ENCODE peak calls at places on chromosomes 3 and 15, in nine cellular contexts. M is cardiac fibroblast, A is adrenal gland, N is neural progenitor cell, X is A549, O is fibroblast of lung, V is HFFc6, Y is foreskin keratinocyte, D is lung. H is an unnamed sample.
A peak's percentile ranks its signal among the peaks of the same experiment; 100 is the strongest.

GRCh38 chr3:30980993-30981392 is 86.5 kb upstream of the GADL1 start:
- DNase-seq in O (no peak), M (no peak), D (no peak), Y (no peak), X (no peak), A (no peak), N (no peak), V (no peak), H (no peak)

GRCh38 chr3:81465510-81465909 is 295.9 kb downstream of the GBE1 start:
- DNase-seq in X (no peak), M (peak; percentile 57), O (peak; percentile 61), D (no peak), A (no peak), V (no peak), Y (no peak), N (no peak), H (no peak)

GRCh38 chr3:16935766-16936165 is 51.0 kb downstream of the PLCL2 start:
- DNase-seq in V (no peak), O (no peak), Y (no peak), X (no peak), M (no peak), A (no peak), D (no peak), N (no peak), H (no peak)

GRCh38 chr3:14703128-14703750 is 28.3 kb downstream of the C3orf20 start:
- DNase-seq in V (no peak), A (no peak), M (no peak), N (no peak), X (no peak), Y (no peak), D (no peak), O (no peak), H (peak; percentile 78)

GRCh38 chr3:113276581-113277080 is 65.3 kb downstream of the BOC start:
- DNase-seq in N (no peak), Y (no peak), V (no peak), X (no peak), D (no peak), A (no peak), M (no peak), O (no peak), H (no peak)

GRCh38 chr3:54173371-54173770 is 51.0 kb downstream of the CACNA2D3 start:
- DNase-seq in A (no peak), M (no peak), V (no peak), O (no peak), Y (no peak), D (no peak), N (no peak), X (no peak), H (no peak)

GRCh38 chr3:175226444-175226843 is 367.3 kb downstream of the NAALADL2 start:
- DNase-seq in V (no peak), A (no peak), X (no peak), N (no peak), Y (no peak), D (no peak), M (no peak), O (no peak), H (no peak)

GRCh38 chr15:90322531-90322930 is 29.6 kb upstream of the ZNF774 start:
- DNase-seq in X (no peak), N (peak; percentile 27), O (peak; percentile 43), D (no peak), M (no peak), Y (no peak), A (peak; percentile 53), V (no peak), H (peak; percentile 32)

GRCh38 chr15:82852906-82853635 is 43.6 kb downstream of the WHAMM start:
- DNase-seq in M (no peak), X (no peak), V (no peak), A (no peak), Y (no peak), D (no peak), N (no peak), O (no peak), H (peak; percentile 74)

GRCh38 chr3:129428020-129428381 is 435 bp downstream of the EFCAB12 start:
- DNase-seq in A (peak; percentile 58), V (no peak), X (no peak), M (no peak), Y (no peak), N (no peak), D (no peak), O (no peak), H (no peak)

GRCh38 chr15:69298697-69299441 is at the start of gene PAQR5:
- DNase-seq in A (peak; percentile 68), D (peak; percentile 61), N (peak; percentile 59), Y (no peak), O (no peak), M (no peak), V (no peak), X (peak; percentile 92), H (no peak)

GRCh38 chr3:11282250-11283125 is 10.3 kb downstream of the ATG7 start:
- DNase-seq in V (no peak), D (no peak), A (peak; percentile 61), Y (no peak), M (no peak), N (no peak), O (no peak), X (no peak), H (no peak)

GRCh38 chr3:183149915-183150825 is 12.4 kb downstream of the LAMP3 start:
- DNase-seq in X (no peak), O (no peak), V (no peak), D (peak; percentile 39), N (no peak), A (no peak), Y (no peak), M (peak; percentile 73), H (no peak)

GRCh38 chr3:7144696-7145308 is 283.9 kb downstream of the GRM7 start:
- DNase-seq in V (no peak), D (no peak), A (no peak), O (peak; percentile 1), M (no peak), N (peak; percentile 80), X (peak; percentile 0), Y (no peak), H (no peak)
- TF ChIP-seq CTCF in V (peak; percentile 23), D (no peak), A (no peak), O (no peak), M (peak; percentile 10), N (peak; percentile 88), X (peak; percentile 17), Y (peak; percentile 16), H (peak; percentile 26)

GRCh38 chr3:117126460-117126859 is 416.9 kb downstream of the TUSC7 start:
- DNase-seq in D (no peak), N (no peak), X (no peak), Y (no peak), V (no peak), M (no peak), A (no peak), O (no peak), H (no peak)

GRCh38 chr3:117128133-117128532 is 418.6 kb downstream of the TUSC7 start:
- DNase-seq in V (no peak), X (no peak), A (no peak), N (no peak), M (no peak), D (no peak), Y (no peak), O (no peak), H (no peak)

GRCh38 chr3:117128876-117129275 is 419.3 kb downstream of the TUSC7 start:
- DNase-seq in M (no peak), Y (no peak), N (no peak), V (no peak), X (no peak), A (no peak), D (no peak), O (no peak), H (no peak)

GRCh38 chr3:117130222-117130621 is 420.6 kb downstream of the TUSC7 start:
- DNase-seq in Y (no peak), M (peak; percentile 2), V (no peak), A (no peak), O (no peak), N (no peak), D (no peak), X (no peak), H (no peak)

DNA sequence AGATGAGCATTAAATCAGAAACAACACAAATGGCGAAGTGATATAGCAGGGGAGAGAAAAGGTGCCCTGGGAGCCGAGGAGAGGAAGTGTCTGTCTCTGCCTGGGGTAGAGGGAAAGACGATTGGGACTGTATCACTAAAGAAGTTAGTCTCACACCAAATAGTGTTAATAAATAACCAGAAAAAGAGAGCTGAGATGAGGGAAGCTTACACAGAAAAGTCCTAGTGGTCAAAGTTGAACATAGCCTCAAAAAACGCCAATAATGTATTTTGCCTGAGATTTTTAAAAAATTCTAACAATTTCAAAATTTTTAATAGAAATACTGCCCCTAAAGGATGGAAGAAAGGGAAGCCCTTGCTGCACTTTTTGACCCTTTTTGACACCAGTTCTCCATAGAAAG is 417.6 kb downstream of the TUSC7 start:
- DNase-seq in N (no peak), M (no peak), O (no peak), X (no peak), Y (no peak), D (no peak), V (no peak), A (no peak), H (no peak)
- TF ChIP-seq CTCF in N (peak; percentile 27), M (no peak), O (no peak), X (no peak), Y (no peak), D (no peak), V (peak; percentile 35), A (no peak), H (no peak)

DNA sequence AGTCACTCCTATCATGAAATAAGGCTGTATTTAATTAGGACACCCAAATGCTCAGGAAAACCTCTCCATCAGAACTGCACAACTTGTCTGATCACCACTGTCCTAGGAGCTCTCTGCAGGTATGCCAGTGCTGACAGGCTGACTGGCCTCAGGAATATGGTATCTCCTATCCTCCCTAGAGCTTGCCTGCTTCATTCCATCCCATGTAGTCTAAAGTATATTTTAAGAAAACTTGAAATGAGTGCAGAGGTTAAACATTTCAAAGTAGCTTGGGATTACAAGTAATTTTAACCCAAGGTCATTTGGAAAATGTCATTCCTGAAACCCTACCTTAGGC is 23.7 kb downstream of the FILIP1L start:
- DNase-seq in Y (no peak), D (no peak), A (no peak), V (no peak), X (no peak), O (no peak), N (no peak), M (no peak), H (no peak)
- TF ChIP-seq CTCF in Y (no peak), D (no peak), A (no peak), V (peak; percentile 36), X (no peak), O (no peak), N (no peak), M (no peak), H (no peak)

GRCh38 chr3:35067750-35068149 is 571.6 kb upstream of the ARPP21 start:
- DNase-seq in M (no peak), D (no peak), V (no peak), N (no peak), X (no peak), O (no peak), Y (no peak), A (no peak), H (no peak)

GRCh38 chr3:35070088-35070487 is 569.2 kb upstream of the ARPP21 start:
- DNase-seq in X (no peak), M (no peak), D (no peak), O (no peak), Y (no peak), N (no peak), A (no peak), V (no peak), H (no peak)

GRCh38 chr3:35065891-35066290 is 573.4 kb upstream of the ARPP21 start:
- DNase-seq in X (no peak), N (no peak), D (no peak), A (no peak), V (no peak), Y (no peak), M (no peak), O (no peak), H (no peak)

GRCh38 chr3:35064761-35065160 is 574.6 kb upstream of the ARPP21 start:
- DNase-seq in M (no peak), N (no peak), O (no peak), A (no peak), X (no peak), Y (no peak), D (no peak), V (no peak), H (no peak)
- TF ChIP-seq CTCF in M (no peak), N (no peak), O (no peak), A (no peak), X (no peak), Y (no peak), D (no peak), V (no peak), H (no peak)

H was measured in osteocyte.